ENCODE peak calls at places on chromosomes 12 and 14, in nine cellular contexts. B is stimulated activated CD4-positive, alpha-beta T cell treated with anti-CD3 and anti-CD28 coated beads, Interleukin-15, amount 100 ng/mL, for 48 hours; O is hepatic stellate cell; J is stimulated activated naive B cell treated with anti-CD40 and anti-IgM and Interleukin-4, amounts not matched to agents 10 μg/mL and 1 μg/mL and 100 μg/mL, for 72 hours; L is CD8-positive, alpha-beta memory T cell; F is bronchial epithelial cell; D is activated T-helper 1 cell treated with anti-CD3 and anti-CD28 coated beads, Interleukin-2, amount 50 U/mL, for 16 hours; X is tibial nerve; P is stimulated activated CD8-positive, alpha-beta memory T cell treated with anti-CD3 and anti-CD28 coated beads, Interleukin-7, amount 100 ng/mL, for 1 hour. W is an unnamed sample.

GRCh38 chr12:119372540-119372939 is 38.0 kb downstream of the CCDC60 start:
- DNase-seq in B (no peak), O (no peak), J (no peak), L (no peak), F (no peak), D (no peak), X (no peak), P (no peak), W (no peak)

GRCh38 chr12:12534975-12535374 is 27.7 kb downstream of the DUSP16 start:
- DNase-seq in B (no peak), O (no peak), J (no peak), L (no peak), F (no peak), D (no peak), X (no peak), P (no peak), W (no peak)

GRCh38 chr12:112480931-112481330 is 62.2 kb downstream of the PTPN11 start:
- DNase-seq in B (no peak), O (no peak), J (no peak), L (no peak), F (no peak), D (no peak), X (no peak), P (no peak), W (no peak)

GRCh38 chr12:20212658-20213387 is 155.5 kb upstream of the PDE3A start:
- DNase-seq in B (no peak), O (peak), J (no peak), L (no peak), F (peak), D (no peak), X (peak), P (no peak), W (peak)

GRCh38 chr14:77124345-77125274 is 17.0 kb downstream of the ZDHHC22 start:
- DNase-seq in B (peak), O (peak), J (peak), L (peak), F (no peak), D (peak), X (peak), P (no peak), W (peak)

GRCh38 chr12:2198088-2198501 is 145.3 kb downstream of the CACNA1C start:
- DNase-seq in B (no peak), O (peak), J (no peak), L (no peak), F (peak), D (no peak), X (no peak), P (no peak), W (peak)

GRCh38 chr14:70602254-70602653 is 1.8 kb upstream of the MED6 start:
- DNase-seq in B (no peak), O (no peak), J (no peak), L (no peak), F (no peak), D (no peak), X (no peak), P (no peak), W (no peak)

GRCh38 chr12:15629761-15630160 is 159.4 kb downstream of the EPS8 start:
- DNase-seq in B (no peak), O (no peak), J (no peak), L (no peak), F (peak), D (no peak), X (no peak), P (no peak), W (peak)

GRCh38 chr14:54622189-54622958 is 55.4 kb downstream of the SAMD4A start:
- DNase-seq in B (peak), O (no peak), J (peak), L (no peak), F (no peak), D (no peak), X (no peak), P (no peak), W (no peak)

GRCh38 chr12:56922032-56922431 is 12.2 kb downstream of the SDR9C7 start:
- DNase-seq in B (no peak), O (no peak), J (no peak), L (no peak), F (no peak), D (no peak), X (no peak), P (no peak), W (no peak)

GRCh38 chr12:88591343-88591742 is 11.1 kb upstream of the KITLG start:
- DNase-seq in B (no peak), O (no peak), J (no peak), L (no peak), F (no peak), D (no peak), X (no peak), P (no peak), W (peak)

GRCh38 chr12:7178481-7178880 is 11.0 kb upstream of the PEX5 start:
- DNase-seq in B (no peak), O (no peak), J (no peak), L (no peak), F (no peak), D (no peak), X (no peak), P (no peak), W (no peak)

GRCh38 chr12:25958254-25959068 is at the start of gene RASSF8:
- DNase-seq in B (no peak), O (peak), J (peak), L (no peak), F (peak), D (no peak), X (peak), P (no peak), W (peak)

GRCh38 chr14:64417042-64417770 is 29.1 kb downstream of the MTHFD1 start:
- DNase-seq in B (no peak), O (peak), J (no peak), L (no peak), F (no peak), D (no peak), X (no peak), P (no peak), W (peak)

GRCh38 chr12:16857456-16857923 is 251.5 kb upstream of the LMO3 start:
- DNase-seq in B (no peak), O (no peak), J (no peak), L (no peak), F (no peak), D (no peak), X (no peak), P (no peak), W (no peak)

GRCh38 chr14:71579331-71579730 is 352.9 kb upstream of the RGS6 start:
- DNase-seq in B (no peak), O (no peak), J (no peak), L (no peak), F (no peak), D (no peak), X (no peak), P (no peak), W (no peak)

GRCh38 chr14:105774001-105774400 is 247.6 kb downstream of the TMEM121 start:
- DNase-seq in B (no peak), O (no peak), J (no peak), L (no peak), F (no peak), D (no peak), X (no peak), P (no peak), W (no peak)

GRCh38 chr12:52659395-52659794 is 7.4 kb upstream of the KRT2 start:
- DNase-seq in B (no peak), O (no peak), J (no peak), L (no peak), F (no peak), D (no peak), X (no peak), P (no peak), W (no peak)

GRCh38 chr12:101928556-101928955 is 51.2 kb downstream of the DRAM1 start:
- DNase-seq in B (no peak), O (no peak), J (no peak), L (no peak), F (no peak), D (no peak), X (no peak), P (no peak), W (no peak)

GRCh38 chr14:36579573-36580140 is 2.8 kb downstream of the NKX2-8 start:
- DNase-seq in B (no peak), O (no peak), J (no peak), L (no peak), F (no peak), D (no peak), X (no peak), P (no peak), W (no peak)

GRCh38 chr12:75660805-75661404 is 149.5 kb upstream of the KRR1 start:
- DNase-seq in B (no peak), O (no peak), J (no peak), L (no peak), F (peak), D (no peak), X (no peak), P (no peak), W (peak)

GRCh38 chr14:64816221-64816783 is 63.4 kb downstream of the SPTB start:
- DNase-seq in B (no peak), O (no peak), J (no peak), L (no peak), F (no peak), D (no peak), X (no peak), P (no peak), W (no peak)

GRCh38 chr12:25130741-25131188 is 64.2 kb downstream of the DNAI7 start:
- DNase-seq in B (no peak), O (peak), J (no peak), L (peak), F (peak), D (no peak), X (no peak), P (no peak), W (peak)

GRCh38 chr12:113479578-113480335 is 8.1 kb upstream of the LHX5 start:
- DNase-seq in B (no peak), O (peak), J (no peak), L (no peak), F (no peak), D (no peak), X (no peak), P (peak), W (peak)

GRCh38 chr14:104344815-104345214 is 206.4 kb downstream of the KIF26A start:
- DNase-seq in B (no peak), O (no peak), J (no peak), L (no peak), F (no peak), D (no peak), X (no peak), P (no peak), W (no peak)

GRCh38 chr12:89389755-89390661 is 37.7 kb upstream of the DUSP6 start:
- DNase-seq in B (peak), O (no peak), J (no peak), L (no peak), F (no peak), D (no peak), X (no peak), P (no peak), W (no peak)